ENCODE peak calls at places on chromosomes 16 and 17, in four cellular contexts. Q is endodermal cell; R is IMR-90; X is CD4-positive, alpha-beta memory T cell. G is an unnamed sample. For H3K9me3, the result is how much of the 10 kb centered on the place peaks cover.

GRCh38 chr17:29884995-29885394 is 45.0 kb downstream of the SSH2 start:
- DNase-seq in R (no peak), Q (no peak), X (no peak), G (no peak)

GRCh38 chr17:36586138-36586537 is 5.5 kb upstream of the DHRS11 start:
- DNase-seq in X (no peak), R (no peak), Q (no peak), G (no peak)

GRCh38 chr16:401468-402348 is at the start of gene DECR2:
- DNase-seq in R (peak), Q (peak), X (peak), G (peak)

GRCh38 chr16:57485916-57486857 is at the start of gene DOK4:
- DNase-seq in X (peak), R (peak), Q (peak), G (peak)

GRCh38 chr17:48025904-48026502 is 11.6 kb downstream of the COPZ2 start:
- DNase-seq in R (no peak), X (no peak), Q (no peak), G (no peak)

GRCh38 chr17:14198013-14198412 is 38.6 kb downstream of the CDRT15 start:
- DNase-seq in X (no peak), R (no peak), Q (peak), G (no peak)

GRCh38 chr16:25996052-25996451 is 304.3 kb downstream of the HS3ST4 start:
- DNase-seq in R (no peak), Q (no peak), X (no peak), G (no peak)

GRCh38 chr17:46925185-46925858 is 2.4 kb downstream of the GOSR2 start:
- DNase-seq in R (no peak), Q (no peak), X (no peak), G (no peak)

GRCh38 chr17:40314557-40314953 is 5.6 kb downstream of the RARA start:
- DNase-seq in X (peak), R (peak), Q (peak), G (peak)

GRCh38 chr17:35695613-35696012 is 35.8 kb upstream of the RASL10B start:
- DNase-seq in R (no peak), X (no peak), Q (no peak), G (no peak)

GRCh38 chr17:62064029-62064790 is 868 bp downstream of the MED13 start:
- DNase-seq in X (no peak), Q (no peak), R (peak), G (no peak)

GRCh38 chr17:16942141-16943031 is 29.5 kb downstream of the TNFRSF13B start:
- DNase-seq in R (peak), X (no peak), Q (peak), G (no peak)

GRCh38 chr16:69283851-69284250 is 27.3 kb upstream of the VPS4A start:
- DNase-seq in X (no peak), R (no peak), Q (no peak), G (no peak)

GRCh38 chr17:39699818-39700147 is at the start of gene ERBB2:
- DNase-seq in R (peak), Q (peak), X (no peak), G (no peak)

GRCh38 chr17:50346313-50347086 is 574 bp downstream of the XYLT2 start:
- DNase-seq in R (no peak), X (peak), Q (peak), G (no peak)

GRCh38 chr17:13393841-13394710 is 207.7 kb downstream of the HS3ST3A1 start:
- DNase-seq in Q (no peak), X (no peak), R (peak), G (no peak)

GRCh38 chr17:82063424-82064415 is 1.9 kb downstream of the DUS1L start:
- DNase-seq in X (peak), R (no peak), Q (no peak), G (no peak)

GRCh38 chr16:20334396-20334795 is 7.1 kb upstream of the GP2 start:
- DNase-seq in X (no peak), R (no peak), Q (no peak), G (no peak)

GRCh38 chr16:85898521-85899442 is at the start of gene IRF8:
- DNase-seq in R (no peak), Q (peak), X (peak), G (no peak)

GRCh38 chr16:83689385-83689831 is 118.4 kb upstream of the HSBP1 start:
- DNase-seq in R (peak), X (no peak), Q (no peak), G (no peak)

GRCh38 chr17:17767497-17768286 is 69.1 kb downstream of the SREBF1 start:
- DNase-seq in X (no peak), R (no peak), Q (no peak), G (no peak)

GRCh38 chr16:47065766-47066688 is 77.7 kb downstream of the NETO2 start:
- DNase-seq in Q (peak), R (no peak), X (no peak), G (no peak)

GRCh38 chr16:49283376-49284049 is 1.9 kb upstream of the CBLN1 start:
- DNase-seq in R (no peak), Q (peak), X (no peak), G (no peak)

GRCh38 chr17:18226284-18226945 is 980 bp downstream of the LLGL1 start:
- DNase-seq in X (no peak), R (peak), Q (no peak), G (no peak)

GRCh38 chr17:28335201-28335958 is at the start of the genes IFT20 and TNFAIP1:
- DNase-seq in X (peak), R (peak), Q (peak), G (peak)

GRCh38 chr16:89922884-89923639 is at the start of gene TUBB3:
- DNase-seq in R (peak), Q (peak), X (no peak), G (peak)

GRCh38 chr17:32497431-32498205 is 10.8 kb downstream of the CDK5R1 start:
- DNase-seq in Q (peak), R (no peak), X (peak), G (no peak)

GRCh38 chr17:81844327-81844851 is 9.5 kb upstream of the PPP1R27 start:
- DNase-seq in X (no peak), R (no peak), Q (no peak), G (no peak)

GRCh38 chr17:69239611-69240010 is 11.0 kb upstream of the ABCA10 start:
- DNase-seq in X (no peak), Q (no peak), R (no peak), G (no peak)

GRCh38 chr16:67029249-67030096 is 524 bp downstream of the CBFB start:
- DNase-seq in Q (peak), X (peak), R (peak), G (peak)

GRCh38 chr17:17474341-17474740 is 2.5 kb upstream of the MED9 start:
- DNase-seq in X (no peak), Q (no peak), R (no peak), G (no peak)

GRCh38 chr17:32484628-32485027 is 2.2 kb upstream of the CDK5R1 start:
- DNase-seq in Q (no peak), R (no peak), X (no peak), G (no peak)

GRCh38 chr17:18859256-18859655 is 1.3 kb downstream of the PRPSAP2 start:
- DNase-seq in Q (peak), R (peak), X (no peak), G (no peak)

GRCh38 chr17:13222931-13223330 is 205.1 kb upstream of the ELAC2 start:
- DNase-seq in Q (no peak), X (no peak), R (no peak), G (no peak)

GRCh38 chr16:57882797-57883196 is 80.5 kb upstream of the KIFC3 start:
- DNase-seq in R (peak), X (no peak), Q (no peak), G (no peak)

GRCh38 chr17:27339836-27340550 is 46.1 kb downstream of the WSB1 start:
- DNase-seq in R (no peak), Q (peak), X (no peak), G (no peak)

GRCh38 chr16:67470314-67470713 is 10.6 kb downstream of the ATP6V0D1 start:
- DNase-seq in Q (no peak), X (no peak), R (no peak), G (no peak)

GRCh38 chr16:86074651-86075487 is 175.9 kb downstream of the IRF8 start:
- DNase-seq in X (no peak), R (peak), Q (peak), G (no peak)

GRCh38 chr16:35258381-35258780 is 1799.0 kb downstream of the TP53TG3F start:
- DNase-seq in X (no peak), R (no peak), Q (no peak), G (no peak)

GRCh38 chr16:35252356-35252936 is 1793.0 kb downstream of the TP53TG3F start:
- DNase-seq in X (no peak), R (peak), Q (no peak), G (no peak)

GRCh38 chr16:35255186-35255803 is 1795.9 kb downstream of the TP53TG3F start:
- DNase-seq in X (no peak), Q (no peak), R (no peak), G (no peak)

DNA sequence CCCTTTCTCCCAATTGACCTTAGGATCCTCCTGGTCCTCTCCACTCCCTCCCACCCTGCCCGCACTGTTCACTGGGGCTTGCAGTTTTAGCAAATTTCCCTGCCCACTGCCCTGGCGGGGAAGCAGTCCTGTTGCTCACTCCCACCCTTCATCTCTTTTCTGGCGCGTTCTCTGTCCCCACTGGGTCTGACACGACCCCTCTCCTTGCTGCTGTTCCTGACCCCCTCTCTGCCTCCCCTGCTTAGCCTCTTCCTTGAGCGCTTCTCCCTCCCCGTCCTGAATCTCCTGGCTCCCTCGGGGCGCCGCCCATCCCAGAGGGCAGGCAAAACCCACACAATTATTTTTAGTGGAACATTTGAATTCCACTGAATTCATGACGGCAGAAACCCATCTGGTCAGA is 1796.4 kb downstream of the TP53TG3F start:
- DNase-seq in X (no peak), Q (no peak), R (no peak), G (no peak)
- H3K9me3 ChIP-seq in X (under half), Q (half or more), R (under half), G (under half)

GRCh38 chr16:5604770-5605169 is 507.2 kb upstream of the EEF2KMT start:
- DNase-seq in X (no peak), R (no peak), Q (peak), G (no peak)

GRCh38 chr16:5605404-5605803 is 507.8 kb upstream of the EEF2KMT start:
- DNase-seq in R (no peak), Q (no peak), X (no peak), G (no peak)

GRCh38 chr16:5603836-5604235 is 506.2 kb upstream of the EEF2KMT start:
- DNase-seq in Q (no peak), R (no peak), X (no peak), G (no peak)

DNA sequence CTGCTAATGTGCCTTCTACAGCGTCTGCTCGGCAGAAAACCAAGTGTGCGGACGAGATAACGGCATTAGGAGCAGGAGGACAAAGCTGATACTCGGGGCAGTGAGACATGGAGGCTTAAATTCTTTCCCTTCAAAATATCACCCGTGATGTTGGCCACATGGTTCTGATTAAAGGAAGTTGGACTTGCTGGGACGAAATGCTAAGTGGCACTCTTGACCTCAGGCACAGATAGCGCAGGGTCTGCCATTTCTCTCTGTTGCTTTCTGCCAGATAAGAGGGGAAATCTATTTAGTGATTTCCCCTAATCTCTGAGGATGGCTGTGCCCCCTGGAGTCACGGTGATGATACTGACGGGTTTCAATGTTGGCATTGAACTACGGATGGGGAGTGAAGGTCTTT is 509.6 kb upstream of the EEF2KMT start:
- DNase-seq in Q (no peak), R (no peak), X (no peak), G (no peak)
- H3K9me3 ChIP-seq in Q (under half), R (under half), X (under half), G (under half)

GRCh38 chr16:35305476-35305875 is 1846.1 kb downstream of the TP53TG3F start:
- DNase-seq in R (no peak), X (no peak), Q (no peak), G (no peak)

GRCh38 chr16:35298460-35299243 is 1839.2 kb downstream of the TP53TG3F start:
- DNase-seq in Q (no peak), R (no peak), X (no peak), G (no peak)

GRCh38 chr16:35296962-35297653 is 1837.7 kb downstream of the TP53TG3F start:
- DNase-seq in R (no peak), Q (no peak), X (no peak), G (no peak)

GRCh38 chr16:35306915-35307314 is 1847.5 kb downstream of the TP53TG3F start:
- DNase-seq in X (no peak), Q (no peak), R (no peak), G (no peak)

DNA sequence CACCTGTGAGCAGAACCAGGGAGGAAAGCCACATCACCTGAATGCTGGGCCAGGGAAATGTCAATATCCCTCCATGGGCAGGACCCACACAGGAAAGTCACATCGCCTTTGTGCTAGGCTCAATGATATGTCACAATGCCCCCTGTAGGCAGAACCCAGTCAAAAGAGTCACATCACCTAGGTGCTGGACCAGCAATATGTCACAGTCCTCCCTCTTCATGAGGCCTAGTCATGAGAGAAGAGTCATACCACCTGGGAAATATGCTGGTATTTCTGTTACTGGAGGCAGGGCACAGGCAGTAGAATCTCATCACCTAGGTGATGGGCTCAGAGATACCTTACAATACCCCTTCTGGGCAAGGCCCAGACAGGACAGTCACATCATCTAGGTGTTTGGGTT is 1843.4 kb downstream of the TP53TG3F start:
- DNase-seq in X (no peak), Q (no peak), R (no peak), G (no peak)
- H3K9me3 ChIP-seq in X (under half), Q (half or more), R (under half), G (under half)

GRCh38 chr17:3381957-3382356 is 4.2 kb downstream of the OR3A2 start:
- DNase-seq in R (no peak), Q (no peak), X (no peak), G (no peak)
- H3K9me3 ChIP-seq in R (under half), Q (under half), X (under half), G (under half)

GRCh38 chr16:70493863-70494770 is 29.2 kb downstream of the COG4 start:
- DNase-seq in R (peak), Q (no peak), X (no peak), G (no peak)
- H3K9me3 ChIP-seq in R (under half), Q (under half), X (under half), G (under half)

GRCh38 chr17:77706938-77707337 is 251.6 kb upstream of the TNRC6C start:
- DNase-seq in R (no peak), X (no peak), Q (peak), G (no peak)
- H3K9me3 ChIP-seq in R (under half), X (under half), Q (under half), G (under half)

G was measured in T-helper 17 cell.